ENCODE peak calls at places on chromosomes 11 and 22, in seven cellular contexts. H is cardiac fibroblast, L is GM12865, A is HFF-Myc, U is neural crest cell, N is H1, J is fibroblast of pulmonary artery. P is an unnamed sample.

GRCh38 chr11:122984186-122985011 is 2.8 kb upstream of the BSX start:
- DNase-seq in H (peak; percentile 10), L (peak; percentile 3), A (no peak), U (no peak), N (peak; percentile 74), J (peak; percentile 4), P (peak; percentile 27)

GRCh38 chr11:96842731-96843130 is 452.9 kb downstream of the JRKL start:
- DNase-seq in H (no peak), L (no peak), A (no peak), U (no peak), N (no peak), J (no peak), P (no peak)

GRCh38 chr22:29661355-29661754 is 57.9 kb downstream of the NF2 start:
- DNase-seq in H (peak; percentile 72), L (no peak), A (no peak), U (no peak), N (no peak), J (peak; percentile 17), P (no peak)

GRCh38 chr11:65366340-65366773 is 11.8 kb downstream of the TIGD3 start:
- DNase-seq in H (peak; percentile 90), L (peak; percentile 77), A (peak; percentile 55), U (no peak), N (no peak), J (peak; percentile 93), P (peak; percentile 57)

GRCh38 chr22:29724843-29725242 is 5.0 kb downstream of the CABP7 start:
- DNase-seq in H (no peak), L (no peak), A (no peak), U (no peak), N (no peak), J (no peak), P (no peak)

GRCh38 chr22:37160037-37160436 is 10.3 kb upstream of the IL2RB start:
- DNase-seq in H (no peak), L (no peak), A (no peak), U (no peak), N (no peak), J (no peak), P (no peak)

GRCh38 chr22:17269607-17270261 is 50.5 kb upstream of the ADA2 start:
- DNase-seq in H (no peak), L (no peak), A (no peak), U (no peak), N (no peak), J (no peak), P (no peak)

GRCh38 chr11:86740628-86741488 is 59.5 kb upstream of the PRSS23 start:
- DNase-seq in H (peak; percentile 99), L (no peak), A (peak; percentile 95), U (no peak), N (no peak), J (peak; percentile 98), P (no peak)

GRCh38 chr11:80096736-80097135 is 655.9 kb upstream of the TENM4 start:
- DNase-seq in H (peak; percentile 14), L (no peak), A (peak; percentile 53), U (no peak), N (no peak), J (peak; percentile 41), P (no peak)

GRCh38 chr22:24894998-24895397 is 51.5 kb downstream of the LHFPL7 start:
- DNase-seq in H (peak; percentile 90), L (peak; percentile 3), A (peak; percentile 19), U (no peak), N (no peak), J (peak; percentile 93), P (no peak)

GRCh38 chr22:43376765-43377485 is 33.8 kb upstream of the SCUBE1 start:
- DNase-seq in H (no peak), L (peak; percentile 93), A (no peak), U (no peak), N (no peak), J (no peak), P (no peak)

DNA sequence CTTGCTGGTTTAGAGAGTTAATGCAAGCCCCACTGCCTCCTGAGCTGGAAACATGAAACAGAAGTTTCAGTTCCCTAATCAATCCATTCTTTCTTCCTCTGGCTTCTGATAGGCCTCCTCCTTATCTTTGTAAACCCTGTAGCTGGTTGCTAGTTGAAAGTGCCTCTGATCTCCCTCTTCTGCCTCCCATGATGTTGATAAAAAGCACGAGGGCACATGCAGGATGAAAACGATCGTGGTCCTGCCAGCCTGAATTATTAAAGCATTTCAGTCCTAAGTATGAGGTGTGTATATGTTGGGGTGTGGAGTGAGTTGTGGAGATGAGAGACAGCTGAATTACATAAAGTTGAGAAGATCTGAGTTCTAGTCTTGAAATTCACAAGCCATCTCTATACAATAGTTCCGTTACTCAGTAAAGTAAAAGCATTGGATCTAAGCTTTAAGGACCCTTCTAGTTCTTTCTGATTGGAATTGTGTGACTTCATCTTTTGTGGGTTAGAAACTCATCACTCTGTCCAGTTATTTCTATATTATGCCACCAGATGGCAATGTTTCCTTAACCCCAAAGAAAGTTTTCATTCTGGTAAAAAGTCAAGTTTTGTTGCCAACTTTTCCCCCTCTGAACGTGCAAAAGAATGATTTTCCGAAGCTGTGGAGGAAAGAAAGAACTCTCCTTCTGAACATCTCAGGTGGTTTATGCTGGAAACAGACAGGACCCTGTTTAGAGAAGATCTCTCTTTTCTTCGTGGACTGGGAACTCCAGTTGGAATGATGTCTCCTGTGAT is 34.8 kb upstream of the EHF start:
- DNase-seq in H (peak; percentile 79), L (peak; percentile 41), A (peak; percentile 52), U (peak; percentile 9), N (no peak), J (peak; percentile 81), P (peak; percentile 53)
- TF ChIP-seq CTCF in H (peak; percentile 51), L (peak; percentile 52), A (peak; percentile 40), U (peak; percentile 81), N (no peak), J (peak; percentile 53), P (peak; percentile 77)

GRCh38 chr11:70741085-70741484 is 342.8 kb downstream of the CTTN start:
- DNase-seq in H (no peak), L (no peak), A (no peak), U (no peak), N (no peak), J (no peak), P (no peak)

GRCh38 chr11:70738661-70739060 is 340.3 kb downstream of the CTTN start:
- DNase-seq in H (no peak), L (no peak), A (no peak), U (no peak), N (no peak), J (no peak), P (no peak)

GRCh38 chr11:70739091-70739490 is 340.8 kb downstream of the CTTN start:
- DNase-seq in H (no peak), L (no peak), A (no peak), U (no peak), N (no peak), J (no peak), P (no peak)

GRCh38 chr11:70740475-70740825 is 342.1 kb downstream of the CTTN start:
- DNase-seq in H (no peak), L (no peak), A (no peak), U (no peak), N (no peak), J (no peak), P (no peak)

DNA sequence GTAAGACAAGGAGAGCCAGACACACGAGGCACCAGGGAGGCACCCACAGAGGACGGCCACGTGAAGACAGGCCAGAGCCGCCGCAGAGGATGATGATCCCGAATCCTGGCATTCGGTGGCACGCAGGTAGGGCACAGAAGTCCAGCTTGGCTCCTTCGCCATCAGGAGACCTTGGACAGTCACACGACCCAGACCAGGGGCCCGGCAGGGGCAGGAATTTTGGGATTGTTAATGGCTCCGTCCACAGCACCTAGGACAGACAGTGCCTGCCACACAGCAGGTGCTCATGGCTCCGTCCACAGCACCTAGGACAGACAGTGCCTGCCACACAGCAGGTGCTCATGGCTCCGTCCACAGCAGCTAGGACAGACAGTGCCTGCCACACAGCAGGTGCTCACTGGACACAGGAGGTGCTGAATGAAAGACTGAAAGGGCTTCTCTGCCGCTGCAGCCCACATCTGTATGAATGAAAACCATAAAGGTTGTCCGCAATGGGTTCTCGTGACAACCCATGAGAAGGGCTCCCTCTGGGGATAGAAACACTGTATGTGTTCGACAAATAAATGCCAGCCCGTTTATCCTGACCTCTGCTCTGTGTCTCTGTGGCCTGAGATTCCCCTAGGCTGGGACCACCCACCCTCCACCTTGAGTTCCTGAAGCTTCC is 341.6 kb downstream of the CTTN start:
- DNase-seq in H (no peak), L (peak; percentile 5), A (no peak), U (no peak), N (no peak), J (no peak), P (no peak)
- TF ChIP-seq CTCF in H (no peak), L (no peak), A (no peak), U (peak; percentile 27), N (no peak), J (no peak), P (no peak)

DNA sequence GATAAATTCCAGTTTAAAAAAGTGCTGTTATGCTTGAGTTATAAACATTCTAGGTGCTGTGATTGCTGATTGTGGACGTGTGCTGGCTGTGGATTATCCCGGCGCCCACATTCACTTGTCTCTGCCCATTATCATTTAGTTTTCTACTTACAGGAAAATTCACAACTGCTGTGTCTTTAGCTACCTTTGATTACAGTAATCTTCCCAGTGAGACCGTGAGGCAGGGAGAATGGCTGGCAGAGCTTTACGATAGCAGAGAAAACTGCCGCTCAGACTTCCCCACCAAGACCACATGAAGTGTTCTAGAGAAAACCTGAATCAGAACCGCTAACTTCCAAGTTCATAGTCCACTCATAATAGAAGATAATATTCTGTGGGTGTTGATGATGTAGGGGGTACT is 34.6 kb upstream of the NELL1 start:
- DNase-seq in H (no peak), L (no peak), A (no peak), U (no peak), N (no peak), J (no peak), P (no peak)
- TF ChIP-seq CTCF in H (no peak), L (no peak), A (no peak), U (no peak), N (no peak), J (no peak), P (no peak)

DNA sequence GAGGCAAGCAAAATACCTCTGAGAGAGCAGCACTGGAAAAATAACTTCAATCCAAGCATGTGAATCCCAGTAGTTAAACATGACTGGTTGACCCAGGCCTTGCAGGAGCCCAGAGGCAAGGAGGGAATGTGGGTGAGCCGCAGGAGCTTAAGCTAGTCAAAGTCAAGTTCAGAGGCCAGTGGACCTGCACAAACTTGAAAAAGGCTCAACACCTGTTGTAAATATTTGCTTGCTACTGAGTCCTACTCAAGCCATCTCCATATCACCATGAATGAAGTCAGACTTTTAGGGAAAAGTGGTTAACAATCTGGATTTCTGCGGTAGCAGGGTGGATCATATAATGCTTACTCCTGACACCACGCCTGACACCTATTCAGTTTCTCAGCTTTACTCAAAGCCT is 4.8 kb upstream of the CAT start:
- DNase-seq in H (no peak), L (no peak), A (no peak), U (no peak), N (no peak), J (no peak), P (no peak)
- TF ChIP-seq CTCF in H (no peak), L (no peak), A (no peak), U (no peak), N (no peak), J (no peak), P (no peak)

P was measured in B cell.